ENCODE peak calls at places on chromosomes 6 and 20, in nine cellular contexts. One of them, this sample, is unnamed.

GRCh38 chr6:134245691-134246090 is 72.2 kb downstream of the SGK1 start:
- DNase-seq in left ventricle myocardium inferior: no peak
- DNase-seq in posterior vena cava: no peak
- DNase-seq in activated CD8-positive, alpha-beta T cell treated with anti-CD3 and anti-CD28 coated beads, Interleukin-2, amount 10 ng/mL, durations not matched to agents 7 days and 5 days: no peak
- DNase-seq in NCI-H1105: no peak
- DNase-seq in colonic mucosa: no peak
- DNase-seq in NCI-H2171 treated with DMSO at 0.1 percent for 48 hours: no peak
- DNase-seq in psoas muscle: no peak
- DNase-seq in CD4-positive, alpha-beta T cell: no peak
- DNase-seq in this sample: no peak

GRCh38 chr6:79630400-79630882 is 688 bp upstream of the SH3BGRL2 start:
- DNase-seq in left ventricle myocardium inferior: no peak
- DNase-seq in posterior vena cava: no peak
- DNase-seq in activated CD8-positive, alpha-beta T cell treated with anti-CD3 and anti-CD28 coated beads, Interleukin-2, amount 10 ng/mL, durations not matched to agents 7 days and 5 days: no peak
- DNase-seq in NCI-H1105: no peak
- DNase-seq in colonic mucosa: no peak
- DNase-seq in NCI-H2171 treated with DMSO at 0.1 percent for 48 hours: no peak
- DNase-seq in psoas muscle: no peak
- DNase-seq in CD4-positive, alpha-beta T cell: no peak
- DNase-seq in this sample: no peak

GRCh38 chr6:144285798-144286502 is 815 bp downstream of the UTRN start:
- DNase-seq in left ventricle myocardium inferior: peak
- DNase-seq in posterior vena cava: peak
- DNase-seq in activated CD8-positive, alpha-beta T cell treated with anti-CD3 and anti-CD28 coated beads, Interleukin-2, amount 10 ng/mL, durations not matched to agents 7 days and 5 days: peak
- DNase-seq in NCI-H1105: peak
- DNase-seq in colonic mucosa: peak
- DNase-seq in NCI-H2171 treated with DMSO at 0.1 percent for 48 hours: no peak
- DNase-seq in psoas muscle: peak
- DNase-seq in CD4-positive, alpha-beta T cell: no peak
- DNase-seq in this sample: peak

GRCh38 chr6:15957655-15958169 is 171.2 kb upstream of the MYLIP start:
- DNase-seq in left ventricle myocardium inferior: no peak
- DNase-seq in posterior vena cava: no peak
- DNase-seq in activated CD8-positive, alpha-beta T cell treated with anti-CD3 and anti-CD28 coated beads, Interleukin-2, amount 10 ng/mL, durations not matched to agents 7 days and 5 days: no peak
- DNase-seq in NCI-H1105: no peak
- DNase-seq in colonic mucosa: no peak
- DNase-seq in NCI-H2171 treated with DMSO at 0.1 percent for 48 hours: no peak
- DNase-seq in psoas muscle: no peak
- DNase-seq in CD4-positive, alpha-beta T cell: no peak
- DNase-seq in this sample: no peak

GRCh38 chr6:139711714-139712585 is 337.5 kb upstream of the CITED2 start:
- DNase-seq in left ventricle myocardium inferior: no peak
- DNase-seq in posterior vena cava: no peak
- DNase-seq in activated CD8-positive, alpha-beta T cell treated with anti-CD3 and anti-CD28 coated beads, Interleukin-2, amount 10 ng/mL, durations not matched to agents 7 days and 5 days: no peak
- DNase-seq in NCI-H1105: no peak
- DNase-seq in colonic mucosa: no peak
- DNase-seq in NCI-H2171 treated with DMSO at 0.1 percent for 48 hours: peak
- DNase-seq in psoas muscle: no peak
- DNase-seq in CD4-positive, alpha-beta T cell: no peak
- DNase-seq in this sample: no peak

GRCh38 chr20:50399003-50399916 is 110.9 kb upstream of the PTPN1 start:
- DNase-seq in left ventricle myocardium inferior: peak
- DNase-seq in posterior vena cava: peak
- DNase-seq in activated CD8-positive, alpha-beta T cell treated with anti-CD3 and anti-CD28 coated beads, Interleukin-2, amount 10 ng/mL, durations not matched to agents 7 days and 5 days: no peak
- DNase-seq in NCI-H1105: no peak
- DNase-seq in colonic mucosa: no peak
- DNase-seq in NCI-H2171 treated with DMSO at 0.1 percent for 48 hours: no peak
- DNase-seq in psoas muscle: peak
- DNase-seq in CD4-positive, alpha-beta T cell: no peak
- DNase-seq in this sample: peak

GRCh38 chr6:140480852-140481251 is 1106.4 kb upstream of the CITED2 start:
- DNase-seq in left ventricle myocardium inferior: peak
- DNase-seq in posterior vena cava: no peak
- DNase-seq in activated CD8-positive, alpha-beta T cell treated with anti-CD3 and anti-CD28 coated beads, Interleukin-2, amount 10 ng/mL, durations not matched to agents 7 days and 5 days: no peak
- DNase-seq in NCI-H1105: no peak
- DNase-seq in colonic mucosa: no peak
- DNase-seq in NCI-H2171 treated with DMSO at 0.1 percent for 48 hours: no peak
- DNase-seq in psoas muscle: peak
- DNase-seq in CD4-positive, alpha-beta T cell: no peak
- DNase-seq in this sample: no peak

GRCh38 chr6:142731611-142732010 is 213.4 kb downstream of the HIVEP2 start:
- DNase-seq in left ventricle myocardium inferior: no peak
- DNase-seq in posterior vena cava: no peak
- DNase-seq in activated CD8-positive, alpha-beta T cell treated with anti-CD3 and anti-CD28 coated beads, Interleukin-2, amount 10 ng/mL, durations not matched to agents 7 days and 5 days: no peak
- DNase-seq in NCI-H1105: no peak
- DNase-seq in colonic mucosa: no peak
- DNase-seq in NCI-H2171 treated with DMSO at 0.1 percent for 48 hours: no peak
- DNase-seq in psoas muscle: no peak
- DNase-seq in CD4-positive, alpha-beta T cell: no peak
- DNase-seq in this sample: no peak

GRCh38 chr6:117387454-117387974 is 38.2 kb downstream of the ROS1 start:
- DNase-seq in left ventricle myocardium inferior: no peak
- DNase-seq in posterior vena cava: no peak
- DNase-seq in activated CD8-positive, alpha-beta T cell treated with anti-CD3 and anti-CD28 coated beads, Interleukin-2, amount 10 ng/mL, durations not matched to agents 7 days and 5 days: no peak
- DNase-seq in NCI-H1105: no peak
- DNase-seq in colonic mucosa: no peak
- DNase-seq in NCI-H2171 treated with DMSO at 0.1 percent for 48 hours: no peak
- DNase-seq in psoas muscle: no peak
- DNase-seq in CD4-positive, alpha-beta T cell: no peak
- DNase-seq in this sample: no peak

GRCh38 chr20:53322651-53323050 is 271.0 kb downstream of the ZNF217 start:
- DNase-seq in left ventricle myocardium inferior: no peak
- DNase-seq in posterior vena cava: no peak
- DNase-seq in activated CD8-positive, alpha-beta T cell treated with anti-CD3 and anti-CD28 coated beads, Interleukin-2, amount 10 ng/mL, durations not matched to agents 7 days and 5 days: peak
- DNase-seq in NCI-H1105: no peak
- DNase-seq in colonic mucosa: no peak
- DNase-seq in NCI-H2171 treated with DMSO at 0.1 percent for 48 hours: no peak
- DNase-seq in psoas muscle: no peak
- DNase-seq in CD4-positive, alpha-beta T cell: no peak
- DNase-seq in this sample: no peak

GRCh38 chr6:113359155-113360140 is 497.7 kb upstream of the MARCKS start:
- DNase-seq in left ventricle myocardium inferior: no peak
- DNase-seq in posterior vena cava: no peak
- DNase-seq in activated CD8-positive, alpha-beta T cell treated with anti-CD3 and anti-CD28 coated beads, Interleukin-2, amount 10 ng/mL, durations not matched to agents 7 days and 5 days: no peak
- DNase-seq in NCI-H1105: no peak
- DNase-seq in colonic mucosa: no peak
- DNase-seq in NCI-H2171 treated with DMSO at 0.1 percent for 48 hours: peak
- DNase-seq in psoas muscle: no peak
- DNase-seq in CD4-positive, alpha-beta T cell: no peak
- DNase-seq in this sample: peak

GRCh38 chr6:27847706-27848105 is 64.5 kb downstream of the OR2B2 start:
- DNase-seq in left ventricle myocardium inferior: no peak
- DNase-seq in posterior vena cava: no peak
- DNase-seq in activated CD8-positive, alpha-beta T cell treated with anti-CD3 and anti-CD28 coated beads, Interleukin-2, amount 10 ng/mL, durations not matched to agents 7 days and 5 days: no peak
- DNase-seq in NCI-H1105: no peak
- DNase-seq in colonic mucosa: no peak
- DNase-seq in NCI-H2171 treated with DMSO at 0.1 percent for 48 hours: no peak
- DNase-seq in psoas muscle: no peak
- DNase-seq in CD4-positive, alpha-beta T cell: no peak
- DNase-seq in this sample: no peak

GRCh38 chr6:43172127-43173007 is 1.3 kb downstream of the SRF start:
- DNase-seq in left ventricle myocardium inferior: peak
- DNase-seq in posterior vena cava: peak
- DNase-seq in activated CD8-positive, alpha-beta T cell treated with anti-CD3 and anti-CD28 coated beads, Interleukin-2, amount 10 ng/mL, durations not matched to agents 7 days and 5 days: peak
- DNase-seq in NCI-H1105: peak
- DNase-seq in colonic mucosa: peak
- DNase-seq in NCI-H2171 treated with DMSO at 0.1 percent for 48 hours: peak
- DNase-seq in psoas muscle: peak
- DNase-seq in CD4-positive, alpha-beta T cell: peak
- DNase-seq in this sample: peak

GRCh38 chr6:168937061-168937460 is 316.6 kb downstream of the THBS2 start:
- DNase-seq in left ventricle myocardium inferior: no peak
- DNase-seq in posterior vena cava: no peak
- DNase-seq in activated CD8-positive, alpha-beta T cell treated with anti-CD3 and anti-CD28 coated beads, Interleukin-2, amount 10 ng/mL, durations not matched to agents 7 days and 5 days: no peak
- DNase-seq in NCI-H1105: no peak
- DNase-seq in colonic mucosa: no peak
- DNase-seq in NCI-H2171 treated with DMSO at 0.1 percent for 48 hours: no peak
- DNase-seq in psoas muscle: no peak
- DNase-seq in CD4-positive, alpha-beta T cell: no peak
- DNase-seq in this sample: no peak

GRCh38 chr6:46932526-46932925 is 10.8 kb upstream of the ADGRF5 start:
- DNase-seq in left ventricle myocardium inferior: no peak
- DNase-seq in posterior vena cava: no peak
- DNase-seq in activated CD8-positive, alpha-beta T cell treated with anti-CD3 and anti-CD28 coated beads, Interleukin-2, amount 10 ng/mL, durations not matched to agents 7 days and 5 days: no peak
- DNase-seq in NCI-H1105: no peak
- DNase-seq in colonic mucosa: no peak
- DNase-seq in NCI-H2171 treated with DMSO at 0.1 percent for 48 hours: no peak
- DNase-seq in psoas muscle: no peak
- DNase-seq in CD4-positive, alpha-beta T cell: no peak
- DNase-seq in this sample: no peak

GRCh38 chr6:43391448-43392031 is 22.1 kb upstream of the ZNF318 start:
- DNase-seq in left ventricle myocardium inferior: no peak
- DNase-seq in posterior vena cava: no peak
- DNase-seq in activated CD8-positive, alpha-beta T cell treated with anti-CD3 and anti-CD28 coated beads, Interleukin-2, amount 10 ng/mL, durations not matched to agents 7 days and 5 days: peak
- DNase-seq in NCI-H1105: no peak
- DNase-seq in colonic mucosa: no peak
- DNase-seq in NCI-H2171 treated with DMSO at 0.1 percent for 48 hours: no peak
- DNase-seq in psoas muscle: no peak
- DNase-seq in CD4-positive, alpha-beta T cell: peak
- DNase-seq in this sample: no peak

GRCh38 chr6:51339108-51339507 is 520.4 kb downstream of the TFAP2B start:
- DNase-seq in left ventricle myocardium inferior: no peak
- DNase-seq in posterior vena cava: no peak
- DNase-seq in activated CD8-positive, alpha-beta T cell treated with anti-CD3 and anti-CD28 coated beads, Interleukin-2, amount 10 ng/mL, durations not matched to agents 7 days and 5 days: no peak
- DNase-seq in NCI-H1105: no peak
- DNase-seq in colonic mucosa: no peak
- DNase-seq in NCI-H2171 treated with DMSO at 0.1 percent for 48 hours: no peak
- DNase-seq in psoas muscle: no peak
- DNase-seq in CD4-positive, alpha-beta T cell: no peak
- DNase-seq in this sample: no peak

GRCh38 chr6:111534366-111534765 is 51.3 kb upstream of the REV3L start:
- DNase-seq in left ventricle myocardium inferior: peak
- DNase-seq in posterior vena cava: no peak
- DNase-seq in activated CD8-positive, alpha-beta T cell treated with anti-CD3 and anti-CD28 coated beads, Interleukin-2, amount 10 ng/mL, durations not matched to agents 7 days and 5 days: no peak
- DNase-seq in NCI-H1105: peak
- DNase-seq in colonic mucosa: peak
- DNase-seq in NCI-H2171 treated with DMSO at 0.1 percent for 48 hours: peak
- DNase-seq in psoas muscle: peak
- DNase-seq in CD4-positive, alpha-beta T cell: no peak
- DNase-seq in this sample: peak

GRCh38 chr6:106908386-106908840 is 66.1 kb downstream of the CD24 start:
- DNase-seq in left ventricle myocardium inferior: no peak
- DNase-seq in posterior vena cava: no peak
- DNase-seq in activated CD8-positive, alpha-beta T cell treated with anti-CD3 and anti-CD28 coated beads, Interleukin-2, amount 10 ng/mL, durations not matched to agents 7 days and 5 days: no peak
- DNase-seq in NCI-H1105: no peak
- DNase-seq in colonic mucosa: no peak
- DNase-seq in NCI-H2171 treated with DMSO at 0.1 percent for 48 hours: no peak
- DNase-seq in psoas muscle: no peak
- DNase-seq in CD4-positive, alpha-beta T cell: no peak
- DNase-seq in this sample: no peak

GRCh38 chr6:20061952-20062351 is 150.3 kb downstream of the MBOAT1 start:
- DNase-seq in left ventricle myocardium inferior: no peak
- DNase-seq in posterior vena cava: no peak
- DNase-seq in activated CD8-positive, alpha-beta T cell treated with anti-CD3 and anti-CD28 coated beads, Interleukin-2, amount 10 ng/mL, durations not matched to agents 7 days and 5 days: no peak
- DNase-seq in NCI-H1105: no peak
- DNase-seq in colonic mucosa: no peak
- DNase-seq in NCI-H2171 treated with DMSO at 0.1 percent for 48 hours: no peak
- DNase-seq in psoas muscle: no peak
- DNase-seq in CD4-positive, alpha-beta T cell: no peak
- DNase-seq in this sample: no peak

GRCh38 chr20:47220161-47220582 is 136.3 kb downstream of the ZMYND8 start:
- DNase-seq in left ventricle myocardium inferior: no peak
- DNase-seq in posterior vena cava: peak
- DNase-seq in activated CD8-positive, alpha-beta T cell treated with anti-CD3 and anti-CD28 coated beads, Interleukin-2, amount 10 ng/mL, durations not matched to agents 7 days and 5 days: peak
- DNase-seq in NCI-H1105: peak
- DNase-seq in colonic mucosa: peak
- DNase-seq in NCI-H2171 treated with DMSO at 0.1 percent for 48 hours: no peak
- DNase-seq in psoas muscle: peak
- DNase-seq in CD4-positive, alpha-beta T cell: peak
- DNase-seq in this sample: no peak

GRCh38 chr6:158649289-158650143 is at the start of gene SYTL3:
- DNase-seq in left ventricle myocardium inferior: no peak
- DNase-seq in posterior vena cava: peak
- DNase-seq in activated CD8-positive, alpha-beta T cell treated with anti-CD3 and anti-CD28 coated beads, Interleukin-2, amount 10 ng/mL, durations not matched to agents 7 days and 5 days: peak
- DNase-seq in NCI-H1105: no peak
- DNase-seq in colonic mucosa: peak
- DNase-seq in NCI-H2171 treated with DMSO at 0.1 percent for 48 hours: no peak
- DNase-seq in psoas muscle: peak
- DNase-seq in CD4-positive, alpha-beta T cell: peak
- DNase-seq in this sample: peak

GRCh38 chr6:163263998-163264661 is 150.4 kb upstream of the QKI start:
- DNase-seq in left ventricle myocardium inferior: peak
- DNase-seq in posterior vena cava: no peak
- DNase-seq in activated CD8-positive, alpha-beta T cell treated with anti-CD3 and anti-CD28 coated beads, Interleukin-2, amount 10 ng/mL, durations not matched to agents 7 days and 5 days: no peak
- DNase-seq in NCI-H1105: no peak
- DNase-seq in colonic mucosa: no peak
- DNase-seq in NCI-H2171 treated with DMSO at 0.1 percent for 48 hours: no peak
- DNase-seq in psoas muscle: peak
- DNase-seq in CD4-positive, alpha-beta T cell: no peak
- DNase-seq in this sample: peak

This sample was measured in stomach.